ENCODE peak calls at places on chromosomes 3 and 15, in four cellular contexts. One of them, this sample, is unnamed.

GRCh38 chr3:99388736-99389135 is 249.7 kb upstream of the COL8A1 start:
- DNase-seq in K562: no peak
- DNase-seq in A549: no peak
- DNase-seq in GM12878: no peak
- DNase-seq in this sample: no peak

GRCh38 chr3:170079466-170080165 is 41.8 kb downstream of the GPR160 start:
- DNase-seq in GM12878: no peak
- DNase-seq in K562: no peak
- DNase-seq in A549: no peak
- DNase-seq in this sample: peak

GRCh38 chr3:127585163-127585812 is 5.2 kb downstream of the TPRA1 start:
- DNase-seq in GM12878: no peak
- DNase-seq in K562: no peak
- DNase-seq in A549: no peak
- DNase-seq in this sample: peak

GRCh38 chr3:17850448-17850847 is 108.0 kb upstream of the TBC1D5 start:
- DNase-seq in K562: no peak
- DNase-seq in A549: no peak
- DNase-seq in GM12878: no peak
- DNase-seq in this sample: no peak

GRCh38 chr3:185361920-185362319 is 1.0 kb upstream of the MAP3K13 start:
- DNase-seq in A549: no peak
- DNase-seq in GM12878: no peak
- DNase-seq in K562: no peak
- DNase-seq in this sample: peak

GRCh38 chr3:195727596-195728195 is 6.9 kb downstream of the MUC20 start:
- DNase-seq in A549: no peak
- DNase-seq in GM12878: no peak
- DNase-seq in K562: no peak
- DNase-seq in this sample: no peak

GRCh38 chr3:52005571-52005986 is 9.9 kb upstream of the RPL29 start:
- DNase-seq in GM12878: no peak
- DNase-seq in K562: peak
- DNase-seq in A549: no peak
- DNase-seq in this sample: peak

GRCh38 chr3:151426337-151426648 is 34.6 kb downstream of the IGSF10 start:
- DNase-seq in GM12878: peak
- DNase-seq in K562: no peak
- DNase-seq in A549: no peak
- DNase-seq in this sample: no peak

GRCh38 chr15:33242669-33243191 is 48.2 kb upstream of the FMN1 start:
- DNase-seq in GM12878: no peak
- DNase-seq in A549: peak
- DNase-seq in K562: peak
- DNase-seq in this sample: no peak

GRCh38 chr15:31080618-31081017 is 20.9 kb downstream of the TRPM1 start:
- DNase-seq in K562: peak
- DNase-seq in GM12878: no peak
- DNase-seq in A549: peak
- DNase-seq in this sample: no peak

GRCh38 chr15:38471974-38472373 is 18.0 kb downstream of the FAM98B start:
- DNase-seq in A549: no peak
- DNase-seq in GM12878: no peak
- DNase-seq in K562: no peak
- DNase-seq in this sample: peak

GRCh38 chr3:172749201-172749965 is 1.1 kb upstream of the ECT2 start:
- DNase-seq in K562: no peak
- DNase-seq in A549: peak
- DNase-seq in GM12878: no peak
- DNase-seq in this sample: peak

GRCh38 chr3:160114352-160114751 is 110.9 kb upstream of the C3orf80 start:
- DNase-seq in A549: no peak
- DNase-seq in K562: no peak
- DNase-seq in GM12878: no peak
- DNase-seq in this sample: no peak

GRCh38 chr3:8887435-8888295 is 75.6 kb downstream of the RAD18 start:
- DNase-seq in K562: no peak
- DNase-seq in GM12878: no peak
- DNase-seq in A549: no peak
- DNase-seq in this sample: no peak

GRCh38 chr15:52139599-52140462 is 27.3 kb upstream of the BCL2L10 start:
- DNase-seq in GM12878: peak
- DNase-seq in K562: peak
- DNase-seq in A549: peak
- DNase-seq in this sample: peak

GRCh38 chr3:132513057-132513456 is 84.0 kb upstream of the ACKR4 start:
- DNase-seq in GM12878: no peak
- DNase-seq in A549: no peak
- DNase-seq in K562: no peak
- DNase-seq in this sample: no peak

GRCh38 chr3:172848910-172849309 is 98.4 kb downstream of the ECT2 start:
- DNase-seq in K562: no peak
- DNase-seq in GM12878: no peak
- DNase-seq in A549: no peak
- DNase-seq in this sample: peak

GRCh38 chr3:186930639-186931486 is 537 bp downstream of the ST6GAL1 start:
- DNase-seq in A549: peak
- DNase-seq in K562: peak
- DNase-seq in GM12878: peak
- DNase-seq in this sample: peak

DNA sequence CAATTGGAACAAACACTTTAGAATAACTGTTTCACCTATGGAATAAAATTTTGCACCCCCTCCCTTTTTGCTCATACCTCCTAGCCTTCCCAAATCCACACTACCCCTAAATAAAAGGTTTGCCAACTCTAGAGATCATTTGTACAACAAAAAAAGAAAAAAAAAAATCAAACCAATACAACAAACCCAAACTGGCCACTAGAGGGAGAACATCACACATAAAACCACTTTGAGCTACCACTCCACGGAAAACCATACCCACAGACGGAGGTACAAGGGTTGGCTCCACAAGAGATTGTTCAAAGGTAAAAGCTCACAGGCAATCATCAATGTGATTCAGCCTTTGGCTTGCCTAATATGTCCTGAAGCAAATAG is 47.6 kb downstream of the SETMAR start:
- DNase-seq in K562: peak
- DNase-seq in GM12878: peak
- DNase-seq in A549: peak
- DNase-seq in this sample: peak
- TF ChIP-seq RCOR1 in K562: no peak
- TF ChIP-seq RCOR1 in GM12878: no peak
- TF ChIP-seq RCOR1 in A549: no peak
- TF ChIP-seq RCOR1 in this sample: no peak

GRCh38 chr3:147661916-147662315 is 252.8 kb downstream of the ZIC1 start:
- DNase-seq in K562: no peak
- DNase-seq in A549: no peak
- DNase-seq in GM12878: no peak
- DNase-seq in this sample: no peak
- TF ChIP-seq BHLHE40 in K562: no peak
- TF ChIP-seq BHLHE40 in A549: no peak
- TF ChIP-seq BHLHE40 in GM12878: no peak
- TF ChIP-seq BHLHE40 in this sample: no peak

DNA sequence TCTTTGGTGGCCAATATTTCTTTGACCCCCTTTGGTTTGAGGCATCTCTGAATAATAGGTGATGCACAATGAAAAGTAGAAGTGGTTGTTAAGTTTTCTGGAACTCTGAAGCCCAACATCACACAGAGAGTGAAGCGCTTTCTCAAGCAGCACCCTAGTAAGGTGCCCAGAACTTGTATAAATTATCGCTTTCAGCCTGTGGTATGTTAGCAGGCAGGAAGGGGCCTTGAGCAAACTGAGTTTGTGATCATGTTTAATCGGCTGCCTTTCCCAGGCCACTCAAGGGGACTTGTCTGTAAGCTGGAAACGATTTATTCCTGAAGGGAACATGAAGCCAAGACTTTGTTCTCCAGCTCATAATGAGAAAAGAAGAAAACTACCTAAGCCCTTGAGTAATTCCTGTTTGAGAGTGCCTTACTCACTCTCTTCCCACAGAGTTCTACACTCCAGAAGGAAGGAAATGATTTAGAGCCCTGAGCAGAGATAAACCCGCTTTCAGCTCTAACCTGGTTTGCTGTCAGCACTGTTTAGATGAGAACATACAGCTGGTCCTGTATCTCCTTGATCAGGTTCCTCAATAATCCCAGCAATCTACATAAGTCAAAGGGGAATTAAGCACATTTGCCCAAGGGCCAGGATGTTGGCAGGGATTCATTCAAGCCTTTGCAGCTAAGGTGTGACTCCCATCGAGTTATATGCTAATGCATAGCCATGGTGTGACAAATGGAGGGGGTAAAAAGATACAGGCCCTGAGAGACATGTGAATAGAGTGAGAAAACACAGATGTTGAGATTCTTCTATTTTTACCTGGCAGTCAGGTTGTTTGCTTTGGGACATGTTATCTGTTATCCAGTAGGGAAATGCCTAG is 187.7 kb upstream of the SLC24A5 start:
- DNase-seq in K562: no peak
- DNase-seq in A549: no peak
- DNase-seq in GM12878: no peak
- DNase-seq in this sample: no peak
- TF ChIP-seq RCOR1 in K562: no peak
- TF ChIP-seq RCOR1 in A549: no peak
- TF ChIP-seq RCOR1 in GM12878: no peak
- TF ChIP-seq RCOR1 in this sample: no peak

GRCh38 chr15:26382416-26383086 is 390.3 kb downstream of the GABRB3 start:
- DNase-seq in GM12878: no peak
- DNase-seq in K562: no peak
- DNase-seq in A549: no peak
- DNase-seq in this sample: no peak
- TF ChIP-seq BHLHE40 in GM12878: no peak
- TF ChIP-seq BHLHE40 in K562: no peak
- TF ChIP-seq BHLHE40 in A549: no peak
- TF ChIP-seq BHLHE40 in this sample: no peak

GRCh38 chr3:23819599-23820360 is 14.0 kb downstream of the UBE2E1 start:
- DNase-seq in A549: no peak
- DNase-seq in GM12878: no peak
- DNase-seq in K562: no peak
- DNase-seq in this sample: no peak
- TF ChIP-seq RCOR1 in A549: no peak
- TF ChIP-seq RCOR1 in GM12878: no peak
- TF ChIP-seq RCOR1 in K562: no peak
- TF ChIP-seq RCOR1 in this sample: no peak

GRCh38 chr3:14457999-14458398 is 55.6 kb downstream of the SLC6A6 start:
- DNase-seq in A549: peak
- DNase-seq in K562: peak
- DNase-seq in GM12878: no peak
- DNase-seq in this sample: no peak
- TF ChIP-seq BHLHE40 in A549: no peak
- TF ChIP-seq BHLHE40 in K562: peak
- TF ChIP-seq BHLHE40 in GM12878: no peak
- TF ChIP-seq BHLHE40 in this sample: no peak

DNA sequence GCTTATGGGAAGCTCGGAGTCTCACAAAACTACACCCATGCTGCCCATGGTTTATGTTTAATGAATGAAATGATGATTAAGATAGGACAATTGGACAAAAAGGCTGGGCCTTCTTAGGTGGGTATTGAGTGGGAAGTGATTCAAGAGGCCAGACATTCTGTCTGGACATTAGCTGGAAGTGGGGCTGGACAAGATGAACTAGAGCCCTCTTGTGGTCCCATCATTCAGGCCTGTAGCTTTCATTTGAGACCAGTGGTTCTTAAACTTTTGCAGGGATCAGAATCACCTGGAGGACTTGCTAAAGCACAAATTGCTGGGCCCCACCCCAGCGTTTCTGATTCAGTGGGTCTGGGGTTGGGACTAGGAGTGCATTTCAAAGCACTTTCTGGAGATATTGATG is 290.4 kb upstream of the CTDSPL start:
- DNase-seq in A549: peak
- DNase-seq in K562: no peak
- DNase-seq in GM12878: no peak
- DNase-seq in this sample: no peak
- TF ChIP-seq RCOR1 in A549: no peak
- TF ChIP-seq RCOR1 in K562: no peak
- TF ChIP-seq RCOR1 in GM12878: no peak
- TF ChIP-seq RCOR1 in this sample: no peak

DNA sequence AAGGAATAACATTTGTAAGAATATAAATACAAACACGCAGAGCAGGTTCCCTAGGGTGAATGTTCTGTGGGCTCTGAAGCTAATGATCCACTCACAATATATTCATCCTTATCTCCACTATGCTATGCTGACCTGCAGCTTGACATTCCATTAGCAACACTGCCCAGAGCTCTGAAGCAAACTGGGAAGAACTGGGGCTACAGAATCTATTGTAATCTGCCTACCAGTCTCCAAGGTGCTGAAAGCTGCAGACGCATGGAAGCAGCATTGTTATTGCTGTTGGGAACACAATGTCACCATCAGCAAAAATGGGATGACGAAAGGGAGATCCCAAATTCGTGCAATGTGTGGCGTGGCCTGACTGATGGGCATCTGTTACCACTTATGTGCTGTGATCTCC is 316.7 kb upstream of the RORA start:
- DNase-seq in K562: no peak
- DNase-seq in GM12878: no peak
- DNase-seq in A549: no peak
- DNase-seq in this sample: no peak
- TF ChIP-seq BHLHE40 in K562: no peak
- TF ChIP-seq BHLHE40 in GM12878: no peak
- TF ChIP-seq BHLHE40 in A549: no peak
- TF ChIP-seq BHLHE40 in this sample: no peak

DNA sequence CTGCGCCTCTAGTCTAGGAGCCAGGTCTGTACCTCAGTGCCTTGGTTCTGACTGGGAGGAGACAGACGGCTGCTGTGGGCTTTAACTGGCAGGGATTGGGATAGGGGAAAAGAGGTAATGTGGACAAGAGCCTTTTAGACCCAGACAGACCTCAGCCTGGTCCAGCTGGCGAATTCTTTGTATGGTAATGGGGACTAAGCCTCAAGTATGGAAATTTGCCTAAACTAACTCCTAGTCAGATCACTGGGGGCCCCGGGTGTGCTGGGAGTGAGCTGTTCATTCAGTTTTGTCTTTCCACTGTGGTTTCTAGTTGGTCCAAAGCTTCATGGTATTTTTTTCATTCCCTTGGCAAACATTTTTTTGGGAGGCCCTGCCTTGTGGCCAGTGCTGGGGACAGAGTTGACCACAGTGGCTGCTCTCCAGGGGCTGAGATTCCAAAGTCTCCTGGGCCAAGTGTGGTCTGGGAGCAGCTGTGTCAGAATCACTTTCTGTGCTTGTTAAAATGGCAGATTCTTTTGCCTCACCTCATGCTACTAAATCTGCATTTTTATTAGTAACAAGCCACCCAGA is 261.4 kb upstream of the C2CD4B start:
- DNase-seq in A549: no peak
- DNase-seq in GM12878: no peak
- DNase-seq in K562: no peak
- DNase-seq in this sample: no peak
- TF ChIP-seq RCOR1 in A549: no peak
- TF ChIP-seq RCOR1 in GM12878: no peak
- TF ChIP-seq RCOR1 in K562: no peak
- TF ChIP-seq RCOR1 in this sample: no peak

GRCh38 chr3:61841111-61841845 is 279.9 kb downstream of the PTPRG start:
- DNase-seq in A549: no peak
- DNase-seq in K562: no peak
- DNase-seq in GM12878: no peak
- DNase-seq in this sample: peak
- TF ChIP-seq BHLHE40 in A549: no peak
- TF ChIP-seq BHLHE40 in K562: no peak
- TF ChIP-seq BHLHE40 in GM12878: no peak
- TF ChIP-seq BHLHE40 in this sample: no peak